ENCODE peak calls at places on chromosomes 5 and 9, in four cellular contexts. V is T-helper 2 cell, I is RCC 7860, F is GM23248. Y is an unnamed sample.

GRCh38 chr9:2066312-2067273 is 51.4 kb downstream of the SMARCA2 start:
- DNase-seq in I (no peak), V (no peak), F (peak; percentile 67), Y (no peak)

GRCh38 chr9:22158983-22159382 is 149.9 kb upstream of the CDKN2B start:
- DNase-seq in V (no peak), F (peak; percentile 65), I (no peak), Y (no peak)

GRCh38 chr9:99199938-99200539 is 21.7 kb downstream of the ALG2 start:
- DNase-seq in I (no peak), V (no peak), F (no peak), Y (no peak)

GRCh38 chr5:56037531-56038010 is 42.8 kb upstream of the IL6ST start:
- DNase-seq in V (no peak), F (no peak), I (no peak), Y (no peak)

GRCh38 chr5:75668988-75669760 is 48.1 kb downstream of the POC5 start:
- DNase-seq in F (no peak), V (peak; percentile 28), I (peak; percentile 42), Y (peak; percentile 57)

GRCh38 chr5:93593476-93594060 is 10.5 kb downstream of the NR2F1 start:
- DNase-seq in I (no peak), V (no peak), F (no peak), Y (no peak)

GRCh38 chr5:157596449-157596848 is 20.9 kb upstream of the ADAM19 start:
- DNase-seq in I (no peak), V (no peak), F (peak; percentile 36), Y (no peak)

GRCh38 chr9:115024925-115025535 is 92.9 kb downstream of the TNC start:
- DNase-seq in F (no peak), V (no peak), I (no peak), Y (no peak)

GRCh38 chr9:112809351-112809848 is 58.8 kb downstream of the SNX30 start:
- DNase-seq in I (no peak), V (no peak), F (no peak), Y (no peak)

GRCh38 chr9:96361668-96362067 is 21.8 kb downstream of the SLC35D2 start:
- DNase-seq in V (no peak), I (no peak), F (no peak), Y (no peak)

GRCh38 chr9:69317894-69318293 is 7.1 kb upstream of the ENTREP1 start:
- DNase-seq in V (no peak), F (no peak), I (no peak), Y (no peak)

GRCh38 chr5:120678279-120678678 is 214.2 kb downstream of the PRR16 start:
- DNase-seq in I (no peak), V (no peak), F (peak; percentile 47), Y (no peak)

GRCh38 chr9:124394167-124394566 is 21.1 kb downstream of the PSMB7 start:
- DNase-seq in F (peak; percentile 21), I (no peak), V (no peak), Y (no peak)

GRCh38 chr5:158064331-158065123 is 205.6 kb upstream of the CLINT1 start:
- DNase-seq in I (no peak), F (peak; percentile 58), V (no peak), Y (no peak)

GRCh38 chr9:37433754-37434435 is 11.4 kb downstream of the GRHPR start:
- DNase-seq in V (no peak), F (no peak), I (no peak), Y (no peak)

GRCh38 chr9:123645762-123646161 is 284.2 kb downstream of the DENND1A start:
- DNase-seq in I (no peak), V (no peak), F (no peak), Y (no peak)

GRCh38 chr9:113548221-113549041 is 84.9 kb downstream of the RGS3 start:
- DNase-seq in V (no peak), I (peak; percentile 72), F (peak; percentile 55), Y (no peak)

GRCh38 chr9:131276107-131276888 is at the start of gene FAM78A:
- DNase-seq in F (peak; percentile 42), I (no peak), V (no peak), Y (peak; percentile 67)

GRCh38 chr9:34331191-34331590 is 1.8 kb downstream of the NUDT2 start:
- DNase-seq in V (no peak), F (no peak), I (no peak), Y (no peak)

GRCh38 chr5:146697211-146697610 is 181.2 kb upstream of the GPR151 start:
- DNase-seq in F (no peak), I (no peak), V (no peak), Y (no peak)

GRCh38 chr5:19322716-19323485 is 665.1 kb downstream of the CDH18 start:
- DNase-seq in V (no peak), I (peak; percentile 42), F (no peak), Y (no peak)

GRCh38 chr9:110977259-110977709 is 61.0 kb downstream of the LPAR1 start:
- DNase-seq in F (peak; percentile 69), I (peak; percentile 65), V (no peak), Y (no peak)

GRCh38 chr9:34986541-34987047 is 3.0 kb upstream of the DNAJB5 start:
- DNase-seq in F (peak; percentile 45), V (peak; percentile 35), I (no peak), Y (no peak)

GRCh38 chr5:67799732-67800234 is 415.8 kb upstream of the PIK3R1 start:
- DNase-seq in V (no peak), I (no peak), F (peak; percentile 7), Y (no peak)

GRCh38 chr9:119884411-119884810 is 515.2 kb upstream of the BRINP1 start:
- DNase-seq in I (no peak), F (peak; percentile 20), V (no peak), Y (no peak)